ENCODE peak calls at places on chromosomes 12 and 14, in four cellular contexts. C is testis, P is heart left ventricle, Q is transverse colon. Y is an unnamed sample.

GRCh38 chr12:95202691-95203476 is 14.4 kb downstream of the FGD6 start:
- DNase-seq in P (no peak), Q (no peak), C (no peak), Y (no peak)

GRCh38 chr14:68964300-68965093 is 14.6 kb downstream of the ACTN1 start:
- DNase-seq in Q (peak; percentile 66), C (no peak), P (no peak), Y (peak; percentile 48)

GRCh38 chr12:117441751-117442150 is 80.3 kb upstream of the NOS1 start:
- DNase-seq in C (no peak), P (peak; percentile 80), Q (no peak), Y (no peak)

GRCh38 chr14:68899033-68899603 is 80.0 kb downstream of the ACTN1 start:
- DNase-seq in P (no peak), C (no peak), Q (no peak), Y (no peak)

GRCh38 chr14:95523818-95524448 is 7.5 kb upstream of the SYNE3 start:
- DNase-seq in Q (peak; percentile 79), P (peak; percentile 44), C (no peak), Y (peak; percentile 83)

GRCh38 chr14:92160619-92161018 is 38.9 kb downstream of the CPSF2 start:
- DNase-seq in Q (no peak), C (no peak), P (no peak), Y (no peak)

GRCh38 chr12:109433618-109434017 is 43.5 kb downstream of the KCTD10 start:
- DNase-seq in Q (no peak), C (no peak), P (peak; percentile 42), Y (no peak)

GRCh38 chr12:94186461-94187237 is 38.3 kb downstream of the PLXNC1 start:
- DNase-seq in Q (no peak), P (peak; percentile 44), C (peak; percentile 76), Y (no peak)

GRCh38 chr14:64074961-64075619 is 219.1 kb downstream of the ESR2 start:
- DNase-seq in Q (no peak), P (no peak), C (no peak), Y (no peak)

GRCh38 chr12:26047401-26048226 is 77.2 kb downstream of the BHLHE41 start:
- DNase-seq in C (no peak), P (no peak), Q (no peak), Y (no peak)

GRCh38 chr14:61519106-61519505 is 176.2 kb upstream of the HIF1A start:
- DNase-seq in Q (no peak), C (no peak), P (no peak), Y (no peak)

GRCh38 chr12:27781680-27782079 is 1.6 kb upstream of the MANSC4 start:
- DNase-seq in Q (no peak), P (no peak), C (no peak), Y (no peak)

GRCh38 chr14:52950898-52951729 is at the start of gene FERMT2:
- DNase-seq in P (peak; percentile 93), Q (peak; percentile 76), C (peak; percentile 90), Y (peak; percentile 74)

GRCh38 chr14:104035300-104035699 is 50.2 kb upstream of the ASPG start:
- DNase-seq in Q (no peak), C (no peak), P (no peak), Y (no peak)

GRCh38 chr14:37870947-37871346 is 275.5 kb downstream of the TTC6 start:
- DNase-seq in Q (no peak), P (no peak), C (no peak), Y (no peak)

GRCh38 chr12:68900241-68900640 is 32.7 kb downstream of the CPM start:
- DNase-seq in Q (no peak), C (no peak), P (no peak), Y (no peak)

GRCh38 chr12:26524862-26525465 is 308.0 kb downstream of the ITPR2 start:
- DNase-seq in Q (peak; percentile 10), C (peak; percentile 51), P (no peak), Y (peak; percentile 58)

GRCh38 chr12:82625523-82625922 is 61.2 kb upstream of the TMTC2 start:
- DNase-seq in C (no peak), Q (no peak), P (no peak), Y (no peak)

GRCh38 chr14:105337966-105338365 is 23.4 kb downstream of the PACS2 start:
- DNase-seq in C (peak; percentile 66), P (peak; percentile 84), Q (no peak), Y (no peak)

GRCh38 chr14:64053694-64054669 is 201.2 kb downstream of the SYNE2 start:
- DNase-seq in C (no peak), Q (no peak), P (no peak), Y (no peak)

GRCh38 chr12:71460850-71461609 is 21.4 kb downstream of the LGR5 start:
- DNase-seq in P (no peak), Q (no peak), C (no peak), Y (no peak)

GRCh38 chr12:6925543-6926279 is 2.0 kb upstream of the ATN1 start:
- DNase-seq in P (peak; percentile 81), Q (peak; percentile 76), C (peak; percentile 75), Y (no peak)

GRCh38 chr12:51439330-51439729 is 14.7 kb downstream of the SLC4A8 start:
- DNase-seq in P (no peak), C (no peak), Q (no peak), Y (no peak)

GRCh38 chr12:65720136-65720535 is 104.1 kb upstream of the HMGA2 start:
- DNase-seq in C (no peak), P (no peak), Q (no peak), Y (no peak)

GRCh38 chr12:43113153-43113552 is 438.9 kb downstream of the ADAMTS20 start:
- DNase-seq in P (no peak), Q (no peak), C (no peak), Y (no peak)

GRCh38 chr14:83559721-83560120 is 1970.2 kb upstream of the FLRT2 start:
- DNase-seq in C (no peak), Q (no peak), P (no peak), Y (no peak)

GRCh38 chr12:2877959-2878732 is 1.1 kb downstream of the RHNO1 start:
- DNase-seq in Q (no peak), C (no peak), P (no peak), Y (no peak)

DNA sequence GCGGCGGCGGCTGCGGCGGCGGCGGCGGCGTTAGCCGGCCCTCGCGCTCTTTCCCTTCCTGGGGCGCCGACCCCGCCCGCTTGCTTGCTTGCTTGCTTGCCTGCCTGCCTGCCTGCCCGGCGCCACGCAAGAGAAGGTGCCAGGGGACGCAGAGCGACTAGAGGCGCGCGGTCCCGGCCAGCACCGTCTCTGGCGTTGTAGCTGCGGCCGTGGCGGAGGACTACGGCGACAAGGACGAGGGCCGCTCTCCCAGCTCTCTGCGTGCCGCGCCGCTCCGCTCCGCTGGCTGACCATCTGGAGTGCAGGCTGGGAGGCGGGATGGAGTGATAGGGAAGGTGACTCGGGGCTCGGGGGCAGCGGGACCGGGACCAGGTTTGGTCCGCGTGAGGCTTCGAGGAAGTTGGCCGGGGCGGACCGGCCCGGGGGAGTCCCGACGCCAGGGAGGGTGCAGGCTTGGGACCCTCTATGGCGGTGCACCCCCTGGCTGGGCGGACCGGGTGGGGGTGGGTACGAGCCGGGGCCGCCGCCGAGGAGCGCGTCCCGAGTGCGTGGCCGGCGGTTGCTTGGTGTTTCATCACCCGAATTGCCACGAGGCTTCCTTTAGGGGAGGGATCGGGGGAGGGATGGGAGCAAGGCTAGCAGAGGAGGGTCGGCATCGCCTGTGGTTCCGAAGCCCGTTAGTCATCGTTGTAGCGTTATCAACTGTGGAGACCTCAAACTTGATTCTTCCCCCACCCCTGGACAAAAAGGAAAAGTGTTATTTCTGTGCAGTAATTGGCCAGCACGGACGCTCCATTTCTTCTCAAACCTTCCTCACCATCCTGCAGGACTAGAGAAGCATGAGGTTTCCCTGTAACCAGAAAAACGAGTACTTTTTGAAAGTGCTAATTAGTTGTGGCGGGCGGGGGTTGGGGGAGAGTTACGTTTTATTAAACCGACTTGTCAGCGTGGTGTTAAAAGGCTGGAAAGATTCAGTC is 566 bp downstream of the XPOT start:
- DNase-seq in C (peak; percentile 61), Q (peak; percentile 58), P (peak; percentile 61), Y (peak; percentile 31)
- TF ChIP-seq POLR2A in C (no peak), Q (peak; percentile 57), P (peak; percentile 37), Y (peak; percentile 72)

GRCh38 chr12:124513297-124513867 is 54.0 kb downstream of the NCOR2 start:
- DNase-seq in P (no peak), C (no peak), Q (no peak), Y (no peak)

GRCh38 chr12:124514145-124514995 is 53.0 kb downstream of the NCOR2 start:
- DNase-seq in C (no peak), Q (no peak), P (no peak), Y (no peak)

GRCh38 chr12:124511259-124511985 is 56.0 kb downstream of the NCOR2 start:
- DNase-seq in P (no peak), Q (no peak), C (no peak), Y (no peak)

GRCh38 chr12:124510301-124510970 is 57.0 kb downstream of the NCOR2 start:
- DNase-seq in P (no peak), Q (peak; percentile 45), C (peak; percentile 60), Y (no peak)

DNA sequence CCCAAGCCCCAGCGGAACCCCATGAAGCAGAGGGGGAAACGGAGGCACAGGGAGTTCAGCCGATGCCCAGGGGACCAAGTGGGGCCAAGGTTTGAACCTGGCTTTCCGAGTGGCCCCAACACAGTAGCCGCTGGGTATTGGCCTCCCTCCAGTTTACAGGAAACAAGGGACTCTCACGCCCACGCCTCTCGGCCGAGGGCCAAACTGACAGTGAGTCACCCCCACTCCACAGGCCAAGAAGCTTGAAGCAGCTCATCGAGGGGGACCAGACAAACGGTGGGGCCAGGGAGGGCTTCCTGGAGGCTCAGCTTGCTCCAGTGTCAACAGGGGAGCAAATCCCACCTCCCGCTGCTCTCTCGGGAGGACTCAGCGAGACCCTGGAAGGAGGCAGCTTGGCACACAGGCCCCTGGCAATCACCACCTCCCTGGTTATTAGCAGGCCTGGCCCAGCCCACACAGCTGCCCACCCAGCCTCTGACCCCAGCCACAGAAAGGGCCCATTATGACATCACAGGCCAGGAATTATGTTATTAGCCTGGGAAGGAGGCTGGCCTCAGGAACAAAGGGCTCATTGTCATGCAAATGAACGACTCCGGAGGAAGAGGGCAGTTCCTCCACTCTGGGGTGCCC is 54.6 kb downstream of the NCOR2 start:
- DNase-seq in P (peak; percentile 90), C (peak; percentile 91), Q (peak; percentile 86), Y (peak; percentile 80)
- H3K4me1 ChIP-seq in P (peaks cover 95% of the 10 kb centered on the region), C (peaks cover 85% of the 10 kb centered on the region), Q (peaks cover 59% of the 10 kb centered on the region), Y (no peaks in the 10 kb centered on the region)

GRCh38 chr12:105936496-105936895 is 202.3 kb downstream of the NUAK1 start:
- DNase-seq in P (no peak), Q (no peak), C (no peak), Y (no peak)
- TF ChIP-seq POLR2A in P (no peak), Q (no peak), C (no peak), Y (no peak)

GRCh38 chr12:45973526-45973925 is 16.8 kb downstream of the SCAF11 start:
- DNase-seq in C (no peak), Q (no peak), P (no peak), Y (no peak)
- H3K4me1 ChIP-seq in C (no peaks in the 10 kb centered on the region), Q (peaks cover 23% of the 10 kb centered on the region), P (peaks cover 89% of the 10 kb centered on the region), Y (no peaks in the 10 kb centered on the region)

DNA sequence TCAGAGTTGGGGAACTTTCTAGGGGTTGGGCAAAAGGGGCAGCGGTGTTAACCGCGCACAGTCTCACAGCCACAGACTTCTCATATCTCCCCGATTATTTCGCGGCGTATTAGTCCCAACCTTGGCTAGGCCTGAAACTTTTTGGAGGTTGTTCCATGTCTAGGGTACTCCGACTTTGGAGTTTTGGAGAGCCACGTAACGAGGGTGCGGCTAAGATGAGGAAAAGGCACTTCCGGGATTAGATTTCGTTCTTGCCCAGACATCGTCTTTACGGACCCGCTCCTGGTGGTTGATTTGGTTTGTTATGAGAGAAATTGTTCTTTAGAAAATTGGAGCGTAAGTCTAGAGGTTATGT is 513 bp downstream of the CCNK start:
- DNase-seq in C (no peak), P (no peak), Q (no peak), Y (no peak)
- TF ChIP-seq POLR2A in C (no peak), P (no peak), Q (no peak), Y (no peak)

GRCh38 chr12:111408116-111408440 is 2.4 kb downstream of the SH2B3 start:
- DNase-seq in C (no peak), Q (no peak), P (no peak), Y (no peak)
- H3K4me1 ChIP-seq in C (peaks cover 48% of the 10 kb centered on the region), Q (peaks cover 40% of the 10 kb centered on the region), P (peaks cover 84% of the 10 kb centered on the region), Y (no peaks in the 10 kb centered on the region)